ENCODE peak calls at places on chromosome 14, in seven cellular contexts. U is HepG2, C is H1, V is transverse colon, N is breast epithelium, E is Peyer's patch, K is heart left ventricle. F is an unnamed sample.
A peak's percentile ranks its signal among the peaks of the same experiment; 100 is the strongest.

GRCh38 chr14:98931911-98932310 is 340.1 kb downstream of the BCL11B start:
- DNase-seq in U (no peak), C (no peak), V (peak; percentile 48), N (no peak), E (peak; percentile 88), K (no peak), F (peak; percentile 44)

GRCh38 chr14:38887696-38888095 is 215.3 kb downstream of the SEC23A start:
- DNase-seq in U (no peak), C (no peak), V (no peak), N (no peak), E (no peak), K (no peak), F (no peak)

GRCh38 chr14:64005822-64006221 is 153.0 kb downstream of the SYNE2 start:
- DNase-seq in U (no peak), C (no peak), V (no peak), N (no peak), E (no peak), K (no peak), F (no peak)

GRCh38 chr14:67491741-67492504 is 3.4 kb upstream of the TMEM229B start:
- DNase-seq in U (no peak), C (no peak), V (no peak), N (no peak), E (no peak), K (peak; percentile 43), F (peak; percentile 54)

GRCh38 chr14:63853831-63854293 is 1.1 kb downstream of the SYNE2 start:
- DNase-seq in U (peak; percentile 20), C (no peak), V (peak; percentile 70), N (peak; percentile 67), E (peak; percentile 81), K (peak; percentile 51), F (no peak)

GRCh38 chr14:102565331-102565887 is 27.0 kb upstream of the RCOR1 start:
- DNase-seq in U (no peak), C (no peak), V (no peak), N (no peak), E (no peak), K (no peak), F (no peak)

GRCh38 chr14:68741839-68742470 is 50.9 kb downstream of the ZFP36L1 start:
- DNase-seq in U (no peak), C (no peak), V (no peak), N (no peak), E (peak; percentile 68), K (no peak), F (peak; percentile 15)

GRCh38 chr14:102557434-102558226 is 34.8 kb upstream of the RCOR1 start:
- DNase-seq in U (no peak), C (no peak), V (no peak), N (no peak), E (no peak), K (no peak), F (no peak)

GRCh38 chr14:52272375-52272774 is 4.9 kb downstream of the PTGDR start:
- DNase-seq in U (no peak), C (peak; percentile 50), V (peak; percentile 48), N (no peak), E (peak; percentile 55), K (no peak), F (no peak)

GRCh38 chr14:37116933-37117844 is 55.2 kb downstream of the SLC25A21 start:
- DNase-seq in U (peak; percentile 39), C (no peak), V (no peak), N (no peak), E (no peak), K (no peak), F (no peak)

GRCh38 chr14:33376510-33376909 is 437.8 kb downstream of the NPAS3 start:
- DNase-seq in U (no peak), C (no peak), V (peak; percentile 20), N (no peak), E (no peak), K (no peak), F (no peak)

GRCh38 chr14:91190853-91191252 is 53.7 kb downstream of the GPR68 start:
- DNase-seq in U (no peak), C (no peak), V (no peak), N (no peak), E (no peak), K (no peak), F (no peak)

GRCh38 chr14:70882771-70883492 is 24.3 kb upstream of the PCNX1 start:
- DNase-seq in U (no peak), C (no peak), V (no peak), N (no peak), E (no peak), K (no peak), F (peak; percentile 50)

GRCh38 chr14:104973215-104974145 is 4.7 kb downstream of the AHNAK2 start:
- DNase-seq in U (no peak), C (no peak), V (peak; percentile 87), N (peak; percentile 86), E (peak; percentile 91), K (peak; percentile 90), F (peak; percentile 89)

GRCh38 chr14:69378274-69378673 is 19.8 kb downstream of the ERH start:
- DNase-seq in U (no peak), C (no peak), V (no peak), N (no peak), E (no peak), K (no peak), F (no peak)

GRCh38 chr14:50943943-50944646 is at the start of gene PYGL:
- DNase-seq in U (peak; percentile 55), C (peak; percentile 88), V (peak; percentile 78), N (peak; percentile 54), E (peak; percentile 67), K (peak; percentile 83), F (peak; percentile 96)

GRCh38 chr14:100442473-100443260 is 119.5 kb downstream of the SLC25A47 start:
- DNase-seq in U (no peak), C (peak; percentile 45), V (no peak), N (no peak), E (no peak), K (no peak), F (peak; percentile 61)

GRCh38 chr14:22339277-22339676 is 249.7 kb downstream of the DAD1 start:
- DNase-seq in U (no peak), C (no peak), V (peak; percentile 67), N (no peak), E (peak; percentile 80), K (peak; percentile 87), F (no peak)

GRCh38 chr14:39218171-39218769 is 15.4 kb upstream of the MIA2 start:
- DNase-seq in U (peak; percentile 59), C (no peak), V (no peak), N (no peak), E (no peak), K (no peak), F (no peak)

GRCh38 chr14:71594828-71595227 is 337.4 kb upstream of the RGS6 start:
- DNase-seq in U (no peak), C (no peak), V (no peak), N (no peak), E (no peak), K (no peak), F (no peak)

GRCh38 chr14:91303091-91303923 is 58.8 kb upstream of the GPR68 start:
- DNase-seq in U (peak; percentile 28), C (peak; percentile 98), V (no peak), N (no peak), E (no peak), K (peak; percentile 81), F (no peak)

GRCh38 chr14:77324289-77324688 is 3.5 kb downstream of the GSTZ1 start:
- DNase-seq in U (no peak), C (no peak), V (no peak), N (no peak), E (no peak), K (no peak), F (no peak)

GRCh38 chr14:77323571-77323970 is 2.7 kb downstream of the GSTZ1 start:
- DNase-seq in U (no peak), C (no peak), V (no peak), N (no peak), E (no peak), K (no peak), F (no peak)

GRCh38 chr14:77322951-77323350 is 2.1 kb downstream of the GSTZ1 start:
- DNase-seq in U (no peak), C (no peak), V (no peak), N (no peak), E (no peak), K (no peak), F (no peak)

GRCh38 chr14:77320238-77320935 is at the start of gene POMT2:
- DNase-seq in U (peak; percentile 88), C (peak; percentile 98), V (peak; percentile 95), N (peak; percentile 97), E (peak; percentile 97), K (peak; percentile 96), F (peak; percentile 99)

DNA sequence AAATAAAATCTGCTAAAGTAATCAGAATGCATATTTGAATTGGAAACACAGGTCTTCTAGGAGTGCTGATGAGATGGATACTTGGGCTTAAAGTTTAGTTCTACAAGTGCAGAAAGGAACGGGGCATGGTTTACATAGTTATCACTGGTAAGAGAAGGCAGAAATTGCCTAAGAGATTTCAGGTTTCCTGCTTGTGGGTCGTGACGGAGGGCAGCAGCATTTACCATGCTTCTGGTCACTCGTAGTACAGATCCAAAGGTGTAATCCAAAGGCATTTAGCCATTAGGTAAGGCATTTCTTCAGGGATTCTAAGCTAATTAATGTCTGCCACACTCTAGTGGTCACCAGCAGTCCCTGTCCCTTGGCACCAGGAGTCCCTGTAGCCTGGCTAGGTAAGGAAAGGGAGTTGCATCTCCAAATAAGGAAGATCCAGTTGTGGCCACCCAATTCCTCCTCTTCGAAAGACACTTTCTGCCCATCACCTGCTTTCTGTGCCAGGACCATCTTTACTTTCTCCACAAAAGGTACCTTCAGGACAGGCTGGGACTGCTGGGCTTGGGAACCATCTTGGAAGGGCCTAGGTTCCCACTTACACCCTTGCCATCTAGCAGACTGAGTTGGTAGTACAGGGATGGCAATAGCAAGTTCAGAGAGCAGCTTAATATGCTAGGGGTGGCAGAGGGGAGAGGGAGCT is 1.5 kb downstream of the GSTZ1 start:
- DNase-seq in U (no peak), C (no peak), V (no peak), N (no peak), E (no peak), K (no peak), F (no peak)
- H3K4me3 ChIP-seq in U (peak overlapping the region; percentile 93), C (peak overlapping the region; percentile 91), V (peak overlapping the region; percentile 83), N (peak overlapping the region; percentile 92), E (peak overlapping the region; percentile 100), K (peak overlapping the region; percentile 99), F (peak overlapping the region; percentile 100)

GRCh38 chr14:73236752-73237218 is 521 bp upstream of the PAPLN start:
- DNase-seq in U (no peak), C (no peak), V (no peak), N (no peak), E (no peak), K (no peak), F (no peak)
- TF ChIP-seq POLR2A in U (no peak), C (no peak), V (no peak), N (no peak), E (no peak), K (no peak), F (no peak)

DNA sequence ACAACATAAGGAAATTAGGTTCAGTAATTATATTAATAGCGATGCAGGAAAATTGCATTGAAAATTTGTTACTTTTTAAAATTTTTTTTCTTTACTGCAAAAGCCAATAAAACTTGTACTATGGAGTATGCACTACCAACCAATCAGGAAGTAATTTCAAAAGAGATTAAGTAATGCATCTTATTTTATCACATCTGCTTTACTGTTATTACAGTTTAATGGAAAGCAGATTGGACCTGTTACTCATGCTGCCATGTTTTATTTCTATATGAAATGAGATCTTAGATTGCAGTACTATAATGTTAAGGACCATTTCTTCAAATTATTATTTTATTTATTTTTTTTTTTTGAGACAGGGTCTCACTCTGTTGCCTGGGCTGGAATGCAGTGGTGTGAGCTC is 1.7 kb upstream of the STRN3 start:
- DNase-seq in U (no peak), C (no peak), V (no peak), N (no peak), E (no peak), K (no peak), F (no peak)
- H3K27ac ChIP-seq in U (peak overlapping the region; percentile 73), C (no peak overlapping the region), V (peak overlapping the region; percentile 94), N (no peak overlapping the region), E (peak overlapping the region; percentile 100), K (peak overlapping the region; percentile 100), F (no peak overlapping the region)

GRCh38 chr14:75363156-75363555 is 64.7 kb upstream of the JDP2 start:
- DNase-seq in U (no peak), C (no peak), V (no peak), N (no peak), E (no peak), K (no peak), F (no peak)
- H3K4me3 ChIP-seq in U (no peak overlapping the region), C (no peak overlapping the region), V (no peak overlapping the region), N (no peak overlapping the region), E (no peak overlapping the region), K (no peak overlapping the region), F (no peak overlapping the region)

F was measured in upper lobe of left lung.